ENCODE peak calls at places on chromosomes 12 and 14, in four cellular contexts. One of them, this sample, is unnamed.

GRCh38 chr14:69288001-69288771 is 28.2 kb downstream of the GALNT16 start:
- DNase-seq in SK-N-SH: peak; percentile 50
- DNase-seq in K562: peak; percentile 23
- DNase-seq in GM12878: no peak
- DNase-seq in this sample: no peak

GRCh38 chr12:12327802-12328201 is 22.2 kb downstream of the MANSC1 start:
- DNase-seq in SK-N-SH: peak; percentile 64
- DNase-seq in K562: peak; percentile 72
- DNase-seq in GM12878: peak; percentile 25
- DNase-seq in this sample: no peak

GRCh38 chr12:67927231-67927630 is 62.0 kb upstream of the IFNG-AS1 start:
- DNase-seq in SK-N-SH: no peak
- DNase-seq in K562: no peak
- DNase-seq in GM12878: no peak
- DNase-seq in this sample: no peak

GRCh38 chr12:12376636-12377448 is 20.0 kb downstream of the BORCS5 start:
- DNase-seq in SK-N-SH: peak; percentile 66
- DNase-seq in K562: peak; percentile 61
- DNase-seq in GM12878: peak; percentile 55
- DNase-seq in this sample: no peak

GRCh38 chr12:115697341-115697740 is 580.2 kb downstream of the MED13L start:
- DNase-seq in SK-N-SH: no peak
- DNase-seq in K562: no peak
- DNase-seq in GM12878: no peak
- DNase-seq in this sample: no peak

GRCh38 chr14:92615451-92615850 is 101.9 kb downstream of the RIN3 start:
- DNase-seq in SK-N-SH: no peak
- DNase-seq in K562: no peak
- DNase-seq in GM12878: peak; percentile 66
- DNase-seq in this sample: no peak

GRCh38 chr12:6092784-6093722 is 31.4 kb downstream of the VWF start:
- DNase-seq in SK-N-SH: no peak
- DNase-seq in K562: no peak
- DNase-seq in GM12878: no peak
- DNase-seq in this sample: no peak

GRCh38 chr12:124411291-124411878 is 116.5 kb downstream of the RFLNA start:
- DNase-seq in SK-N-SH: peak; percentile 69
- DNase-seq in K562: no peak
- DNase-seq in GM12878: no peak
- DNase-seq in this sample: no peak

GRCh38 chr14:25007832-25008231 is 42.1 kb downstream of the STXBP6 start:
- DNase-seq in SK-N-SH: no peak
- DNase-seq in K562: no peak
- DNase-seq in GM12878: no peak
- DNase-seq in this sample: no peak

GRCh38 chr14:77259025-77259715 is 11.8 kb downstream of the NGB start:
- DNase-seq in SK-N-SH: no peak
- DNase-seq in K562: no peak
- DNase-seq in GM12878: no peak
- DNase-seq in this sample: no peak

GRCh38 chr12:3203713-3204112 is 126.5 kb downstream of the TSPAN9 start:
- DNase-seq in SK-N-SH: no peak
- DNase-seq in K562: no peak
- DNase-seq in GM12878: no peak
- DNase-seq in this sample: no peak

GRCh38 chr12:90080616-90081015 is 372.0 kb upstream of the ATP2B1 start:
- DNase-seq in SK-N-SH: no peak
- DNase-seq in K562: no peak
- DNase-seq in GM12878: no peak
- DNase-seq in this sample: no peak

GRCh38 chr14:64195194-64195593 is 99.0 kb downstream of the ESR2 start:
- DNase-seq in SK-N-SH: no peak
- DNase-seq in K562: no peak
- DNase-seq in GM12878: peak; percentile 32
- DNase-seq in this sample: no peak

GRCh38 chr14:64193821-64194220 is 100.3 kb downstream of the ESR2 start:
- DNase-seq in SK-N-SH: no peak
- DNase-seq in K562: no peak
- DNase-seq in GM12878: no peak
- DNase-seq in this sample: no peak

GRCh38 chr14:64190974-64191502 is 103.1 kb downstream of the ESR2 start:
- DNase-seq in SK-N-SH: no peak
- DNase-seq in K562: no peak
- DNase-seq in GM12878: no peak
- DNase-seq in this sample: no peak

GRCh38 chr14:64194404-64194803 is 99.8 kb downstream of the ESR2 start:
- DNase-seq in SK-N-SH: no peak
- DNase-seq in K562: peak; percentile 20
- DNase-seq in GM12878: no peak
- DNase-seq in this sample: no peak

GRCh38 chr14:64191756-64192155 is 102.4 kb downstream of the ESR2 start:
- DNase-seq in SK-N-SH: no peak
- DNase-seq in K562: no peak
- DNase-seq in GM12878: no peak
- DNase-seq in this sample: no peak
- TF ChIP-seq USF1 in SK-N-SH: no peak
- TF ChIP-seq USF1 in K562: no peak
- TF ChIP-seq USF1 in GM12878: no peak
- TF ChIP-seq USF1 in this sample: no peak

DNA sequence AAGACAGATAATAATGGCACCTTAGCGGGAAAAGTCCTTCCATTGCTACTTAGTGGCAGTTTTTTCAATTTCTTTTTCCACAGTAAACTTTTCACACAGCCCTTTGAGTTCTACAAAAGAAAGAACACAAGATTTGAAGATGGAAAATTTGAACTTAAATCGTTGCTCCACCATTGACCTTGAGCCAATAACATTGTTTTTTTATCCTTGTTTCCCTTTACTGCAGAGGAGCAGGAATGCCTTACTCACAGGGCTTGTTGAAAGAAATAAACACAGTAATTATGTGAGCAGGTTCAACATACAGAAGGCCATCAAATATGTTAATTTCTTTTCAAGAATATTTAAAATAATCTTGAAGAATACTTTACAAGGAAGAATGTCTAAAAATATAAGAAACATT is 181.5 kb upstream of the KRR1 start:
- DNase-seq in SK-N-SH: no peak
- DNase-seq in K562: no peak
- DNase-seq in GM12878: no peak
- DNase-seq in this sample: no peak
- TF ChIP-seq USF1 in SK-N-SH: no peak
- TF ChIP-seq USF1 in K562: no peak
- TF ChIP-seq USF1 in GM12878: no peak
- TF ChIP-seq USF1 in this sample: no peak

GRCh38 chr14:100532916-100533630 is 54.1 kb downstream of the BEGAIN start:
- DNase-seq in SK-N-SH: peak; percentile 46
- DNase-seq in K562: no peak
- DNase-seq in GM12878: no peak
- DNase-seq in this sample: no peak
- TF ChIP-seq USF1 in SK-N-SH: no peak
- TF ChIP-seq USF1 in K562: no peak
- TF ChIP-seq USF1 in GM12878: no peak
- TF ChIP-seq USF1 in this sample: no peak

GRCh38 chr14:26132061-26132460 is 465.8 kb downstream of the NOVA1 start:
- DNase-seq in SK-N-SH: no peak
- DNase-seq in K562: no peak
- DNase-seq in GM12878: no peak
- DNase-seq in this sample: no peak
- TF ChIP-seq USF1 in SK-N-SH: no peak
- TF ChIP-seq USF1 in K562: no peak
- TF ChIP-seq USF1 in GM12878: no peak
- TF ChIP-seq USF1 in this sample: no peak

GRCh38 chr12:709631-710030 is 42.7 kb upstream of the WNK1 start:
- DNase-seq in SK-N-SH: no peak
- DNase-seq in K562: no peak
- DNase-seq in GM12878: no peak
- DNase-seq in this sample: no peak

GRCh38 chr12:713281-713875 is 39.0 kb upstream of the WNK1 start:
- DNase-seq in SK-N-SH: no peak
- DNase-seq in K562: no peak
- DNase-seq in GM12878: no peak
- DNase-seq in this sample: no peak

GRCh38 chr12:716506-716905 is 35.9 kb upstream of the WNK1 start:
- DNase-seq in SK-N-SH: no peak
- DNase-seq in K562: peak; percentile 78
- DNase-seq in GM12878: no peak
- DNase-seq in this sample: no peak

GRCh38 chr12:712172-712863 is 40.1 kb upstream of the WNK1 start:
- DNase-seq in SK-N-SH: no peak
- DNase-seq in K562: no peak
- DNase-seq in GM12878: no peak
- DNase-seq in this sample: no peak
- TF ChIP-seq USF1 in SK-N-SH: no peak
- TF ChIP-seq USF1 in K562: no peak
- TF ChIP-seq USF1 in GM12878: no peak
- TF ChIP-seq USF1 in this sample: no peak

GRCh38 chr14:95307402-95308041 is 12.2 kb downstream of the CLMN start:
- DNase-seq in SK-N-SH: peak; percentile 64
- DNase-seq in K562: no peak
- DNase-seq in GM12878: no peak
- DNase-seq in this sample: no peak

GRCh38 chr14:95308073-95308472 is 11.6 kb downstream of the CLMN start:
- DNase-seq in SK-N-SH: no peak
- DNase-seq in K562: no peak
- DNase-seq in GM12878: no peak
- DNase-seq in this sample: no peak

GRCh38 chr14:95305145-95305544 is 14.6 kb downstream of the CLMN start:
- DNase-seq in SK-N-SH: no peak
- DNase-seq in K562: no peak
- DNase-seq in GM12878: no peak
- DNase-seq in this sample: no peak

GRCh38 chr14:95304342-95304741 is 15.4 kb downstream of the CLMN start:
- DNase-seq in SK-N-SH: no peak
- DNase-seq in K562: no peak
- DNase-seq in GM12878: no peak
- DNase-seq in this sample: no peak

GRCh38 chr14:95305940-95306339 is 13.8 kb downstream of the CLMN start:
- DNase-seq in SK-N-SH: no peak
- DNase-seq in K562: no peak
- DNase-seq in GM12878: no peak
- DNase-seq in this sample: no peak
- TF ChIP-seq USF1 in SK-N-SH: no peak
- TF ChIP-seq USF1 in K562: no peak
- TF ChIP-seq USF1 in GM12878: no peak
- TF ChIP-seq USF1 in this sample: no peak